ENCODE peak calls at places on chromosomes 3 and 15, in six cellular contexts. V is stomach, Z is neural crest cell, J is RWPE1, O is lower lobe of right lung, G is fibroblast of pulmonary artery. H is an unnamed sample.
A peak's percentile ranks its signal among the peaks of the same experiment; 100 is the strongest.

GRCh38 chr3:82038536-82038935 is 277.1 kb upstream of the GBE1 start:
- DNase-seq in V (no peak), Z (no peak), J (no peak), O (no peak), G (no peak), H (no peak)

GRCh38 chr3:184332370-184333090 is 4.9 kb upstream of the FAM131A start:
- DNase-seq in V (no peak), Z (no peak), J (peak; percentile 85), O (no peak), G (peak; percentile 94), H (no peak)

GRCh38 chr15:76258460-76258859 is 52.8 kb downstream of the ETFA start:
- DNase-seq in V (no peak), Z (no peak), J (no peak), O (no peak), G (no peak), H (no peak)

GRCh38 chr3:131846296-131846924 is 188.4 kb downstream of the CPNE4 start:
- DNase-seq in V (no peak), Z (no peak), J (no peak), O (no peak), G (no peak), H (no peak)

GRCh38 chr15:75751901-75752300 is 39.3 kb upstream of the CSPG4 start:
- DNase-seq in V (no peak), Z (no peak), J (no peak), O (no peak), G (no peak), H (no peak)

GRCh38 chr3:37712387-37712786 is 149.3 kb upstream of the CTDSPL start:
- DNase-seq in V (no peak), Z (no peak), J (no peak), O (no peak), G (no peak), H (no peak)

GRCh38 chr15:40297356-40297755 is 10.4 kb downstream of the PLCB2 start:
- DNase-seq in V (no peak), Z (no peak), J (no peak), O (peak; percentile 11), G (no peak), H (no peak)

GRCh38 chr15:99981839-99982658 is 248.8 kb upstream of the LYSMD4 start:
- DNase-seq in V (no peak), Z (no peak), J (no peak), O (no peak), G (no peak), H (no peak)

GRCh38 chr15:58306591-58307312 is 125.0 kb upstream of the LIPC start:
- DNase-seq in V (no peak), Z (no peak), J (no peak), O (no peak), G (peak; percentile 31), H (no peak)

GRCh38 chr15:64311566-64311965 is 44.4 kb downstream of the CSNK1G1 start:
- DNase-seq in V (no peak), Z (no peak), J (no peak), O (no peak), G (no peak), H (no peak)

GRCh38 chr15:88752501-88752900 is 50.7 kb upstream of the ACAN start:
- DNase-seq in V (no peak), Z (no peak), J (no peak), O (no peak), G (no peak), H (no peak)

GRCh38 chr3:21174461-21174860 is 576.5 kb downstream of the ZNF385D start:
- DNase-seq in V (no peak), Z (no peak), J (no peak), O (no peak), G (peak; percentile 48), H (no peak)

GRCh38 chr3:36178018-36178417 is 202.3 kb upstream of the STAC start:
- DNase-seq in V (no peak), Z (no peak), J (no peak), O (no peak), G (no peak), H (no peak)

GRCh38 chr15:89341316-89342005 is 6.8 kb upstream of the POLG start:
- DNase-seq in V (peak; percentile 82), Z (no peak), J (no peak), O (peak; percentile 73), G (no peak), H (no peak)

GRCh38 chr3:32278714-32279113 is 40.2 kb downstream of the CMTM8 start:
- DNase-seq in V (no peak), Z (no peak), J (peak; percentile 19), O (no peak), G (peak; percentile 51), H (no peak)

GRCh38 chr15:74221399-74222230 is 14.5 kb upstream of the CCDC33 start:
- DNase-seq in V (no peak), Z (no peak), J (no peak), O (no peak), G (no peak), H (no peak)

GRCh38 chr15:66404122-66404521 is 17.4 kb downstream of the MAP2K1 start:
- DNase-seq in V (no peak), Z (no peak), J (no peak), O (no peak), G (no peak), H (no peak)

GRCh38 chr3:95899494-95899893 is 914.9 kb upstream of the EPHA6 start:
- DNase-seq in V (no peak), Z (no peak), J (no peak), O (no peak), G (peak; percentile 18), H (no peak)

GRCh38 chr3:143037867-143038266 is 36.5 kb downstream of the U2SURP start:
- DNase-seq in V (no peak), Z (no peak), J (no peak), O (no peak), G (no peak), H (no peak)

GRCh38 chr3:16064660-16065414 is 109.6 kb upstream of the GALNT15 start:
- DNase-seq in V (no peak), Z (no peak), J (no peak), O (no peak), G (peak; percentile 96), H (peak; percentile 94)

GRCh38 chr3:80307844-80308243 is 540.0 kb upstream of the ROBO1 start:
- DNase-seq in V (no peak), Z (no peak), J (no peak), O (no peak), G (no peak), H (no peak)

GRCh38 chr3:104526901-104527401 is 839.8 kb upstream of the ALCAM start:
- DNase-seq in V (no peak), Z (no peak), J (no peak), O (no peak), G (no peak), H (no peak)

GRCh38 chr15:68730491-68731317 is 90.0 kb downstream of the ANP32A start:
- DNase-seq in V (peak; percentile 49), Z (no peak), J (peak; percentile 40), O (no peak), G (peak; percentile 68), H (no peak)

GRCh38 chr3:168511428-168512014 is 415.8 kb upstream of the GOLIM4 start:
- DNase-seq in V (no peak), Z (no peak), J (no peak), O (no peak), G (peak; percentile 42), H (no peak)
- TF ChIP-seq CTCF in V (peak; percentile 40), Z (peak; percentile 76), J (no peak), O (peak; percentile 24), G (peak; percentile 69), H (peak; percentile 31)

GRCh38 chr3:9809239-9809614 is 835 bp upstream of the TTLL3 start:
- DNase-seq in V (peak; percentile 40), Z (no peak), J (no peak), O (no peak), G (no peak), H (no peak)

GRCh38 chr3:9807981-9808344 is 2.1 kb upstream of the TTLL3 start:
- DNase-seq in V (no peak), Z (no peak), J (no peak), O (no peak), G (no peak), H (no peak)

GRCh38 chr3:9809615-9810356 is at the start of gene TTLL3:
- DNase-seq in V (peak; percentile 76), Z (peak; percentile 67), J (no peak), O (peak; percentile 89), G (peak; percentile 53), H (peak; percentile 79)

GRCh38 chr3:9806688-9807589 is 3.1 kb upstream of the TTLL3 start:
- DNase-seq in V (no peak), Z (no peak), J (no peak), O (no peak), G (no peak), H (no peak)

GRCh38 chr3:9808345-9809037 is 1.6 kb upstream of the TTLL3 start:
- DNase-seq in V (no peak), Z (no peak), J (no peak), O (no peak), G (peak; percentile 32), H (no peak)
- TF ChIP-seq CTCF in V (no peak), Z (peak; percentile 44), J (peak; percentile 52), O (peak; percentile 14), G (peak; percentile 26), H (no peak)

DNA sequence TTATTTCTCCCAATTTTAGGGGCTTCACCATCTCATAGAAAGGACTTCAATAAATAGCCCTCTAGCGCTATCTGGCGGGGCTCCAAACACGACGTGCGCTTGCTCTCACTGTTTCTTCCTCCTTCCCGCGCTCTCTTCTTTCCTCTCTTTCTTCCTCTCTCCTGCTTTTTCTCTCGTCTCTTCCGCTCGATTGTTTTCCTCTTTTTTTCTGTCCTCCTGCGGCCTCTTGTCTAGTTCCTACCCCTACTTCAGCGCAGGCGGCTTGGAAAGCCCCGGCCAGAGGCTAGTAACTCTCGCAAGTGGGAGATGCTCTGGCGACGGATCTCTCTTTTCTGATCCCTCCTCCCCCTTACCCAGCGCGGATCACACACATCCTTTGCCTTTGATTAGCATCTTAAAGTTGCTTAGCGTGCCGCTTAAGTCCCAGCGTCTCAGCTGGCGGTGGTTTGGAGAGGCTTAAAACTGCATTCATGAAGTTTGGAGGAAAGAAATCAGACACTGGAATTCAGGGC is 6.2 kb upstream of the MEIS2 start:
- DNase-seq in V (no peak), Z (no peak), J (no peak), O (no peak), G (peak; percentile 78), H (peak; percentile 75)
- TF ChIP-seq CTCF in V (no peak), Z (peak; percentile 73), J (no peak), O (peak; percentile 24), G (peak; percentile 34), H (no peak)

DNA sequence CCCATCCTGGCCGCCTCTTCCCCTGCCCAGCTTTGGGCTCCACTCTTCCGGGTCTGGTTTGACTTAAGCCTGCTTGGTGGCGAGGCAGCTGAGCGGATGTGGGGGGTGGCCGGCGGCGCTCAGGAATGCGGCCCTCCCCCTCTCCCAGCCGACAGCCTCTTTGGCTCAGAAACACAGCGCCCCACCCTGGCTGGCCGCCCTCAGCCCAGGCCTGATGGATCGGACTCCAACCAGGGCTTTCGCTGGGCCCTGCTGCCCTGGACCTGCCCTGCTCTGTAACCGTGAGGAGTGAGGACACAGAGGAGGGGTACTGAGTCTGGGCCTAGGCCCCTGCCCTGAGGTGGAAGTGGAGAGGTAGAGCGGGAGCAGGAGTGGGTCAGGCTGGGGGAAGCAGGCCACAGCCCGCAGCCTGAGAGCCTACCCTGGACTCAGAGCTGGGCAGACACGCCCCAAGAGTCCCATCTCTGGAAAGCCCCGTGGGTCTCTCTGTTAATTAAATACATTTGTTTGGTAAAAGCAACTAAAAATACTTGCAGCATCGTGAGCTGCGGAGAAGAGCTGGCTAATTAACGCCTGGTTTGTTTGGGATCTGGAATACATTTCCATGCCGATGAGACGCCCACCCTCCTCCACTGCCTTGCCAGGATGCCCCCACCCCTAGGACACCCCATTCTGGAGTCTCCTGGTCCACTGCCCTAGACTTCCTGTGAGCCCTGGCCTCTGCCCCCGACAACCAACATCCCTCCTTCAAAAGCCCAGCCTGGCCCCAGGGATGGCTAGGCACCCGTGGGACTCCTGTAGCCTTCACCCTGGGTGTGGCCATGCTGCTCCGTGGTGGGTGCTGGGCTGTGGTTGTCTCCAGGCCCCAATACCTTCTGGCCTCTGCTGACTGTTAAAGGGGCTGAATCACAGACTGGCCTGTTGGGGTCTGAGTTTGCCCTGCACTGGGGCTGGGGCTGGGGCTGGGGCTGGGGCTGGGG is 19.6 kb downstream of the PLXNA1 start:
- DNase-seq in V (peak; percentile 71), Z (peak; percentile 56), J (peak; percentile 84), O (peak; percentile 90), G (peak; percentile 92), H (peak; percentile 92)
- TF ChIP-seq CTCF in V (peak; percentile 26), Z (peak; percentile 54), J (peak; percentile 65), O (peak; percentile 57), G (peak; percentile 52), H (peak; percentile 70)

H was measured in right atrium auricular region.